ENCODE peak calls at places on chromosomes 6 and 20, in four cellular contexts. One of them, this sample, is unnamed.

GRCh38 chr6:12097791-12098190 is 85.7 kb downstream of the HIVEP1 start:
- DNase-seq in CD8-positive, alpha-beta T cell: no peak
- DNase-seq in germinal center: no peak
- DNase-seq in WTC11: no peak
- DNase-seq in this sample: no peak

GRCh38 chr6:155128971-155129370 is 133.9 kb downstream of the TIAM2 start:
- DNase-seq in germinal center: no peak
- DNase-seq in WTC11: no peak
- DNase-seq in CD8-positive, alpha-beta T cell: no peak
- DNase-seq in this sample: no peak

GRCh38 chr20:23419995-23420901 is 1.0 kb downstream of the NAPB start:
- DNase-seq in WTC11: no peak
- DNase-seq in CD8-positive, alpha-beta T cell: peak; percentile 27
- DNase-seq in germinal center: peak; percentile 50
- DNase-seq in this sample: peak; percentile 19

GRCh38 chr6:7912024-7912423 is 1.4 kb upstream of the TXNDC5 start:
- DNase-seq in CD8-positive, alpha-beta T cell: no peak
- DNase-seq in germinal center: no peak
- DNase-seq in WTC11: no peak
- DNase-seq in this sample: no peak

GRCh38 chr6:75922226-75922625 is 150.2 kb downstream of the IMPG1 start:
- DNase-seq in germinal center: no peak
- DNase-seq in CD8-positive, alpha-beta T cell: no peak
- DNase-seq in WTC11: no peak
- DNase-seq in this sample: no peak

GRCh38 chr6:129753422-129753821 is 43.4 kb upstream of the ARHGAP18 start:
- DNase-seq in WTC11: no peak
- DNase-seq in CD8-positive, alpha-beta T cell: no peak
- DNase-seq in germinal center: no peak
- DNase-seq in this sample: no peak

GRCh38 chr6:157804448-157805327 is 18.4 kb upstream of the SNX9 start:
- DNase-seq in WTC11: no peak
- DNase-seq in CD8-positive, alpha-beta T cell: no peak
- DNase-seq in germinal center: no peak
- DNase-seq in this sample: no peak

GRCh38 chr6:165662041-165662491 is 975 bp downstream of the PDE10A start:
- DNase-seq in WTC11: peak; percentile 40
- DNase-seq in CD8-positive, alpha-beta T cell: no peak
- DNase-seq in germinal center: no peak
- DNase-seq in this sample: no peak

GRCh38 chr6:1496092-1496491 is 106.7 kb downstream of the FOXF2 start:
- DNase-seq in germinal center: no peak
- DNase-seq in WTC11: no peak
- DNase-seq in CD8-positive, alpha-beta T cell: no peak
- DNase-seq in this sample: no peak

GRCh38 chr6:67112120-67112519 is 1405.1 kb upstream of the EYS start:
- DNase-seq in germinal center: no peak
- DNase-seq in CD8-positive, alpha-beta T cell: no peak
- DNase-seq in WTC11: no peak
- DNase-seq in this sample: no peak

GRCh38 chr6:97501875-97502274 is 218.9 kb upstream of the MMS22L start:
- DNase-seq in WTC11: no peak
- DNase-seq in CD8-positive, alpha-beta T cell: no peak
- DNase-seq in germinal center: no peak
- DNase-seq in this sample: no peak

GRCh38 chr20:52303281-52303950 is 111.8 kb upstream of the ZFP64 start:
- DNase-seq in germinal center: no peak
- DNase-seq in CD8-positive, alpha-beta T cell: no peak
- DNase-seq in WTC11: no peak
- DNase-seq in this sample: no peak

GRCh38 chr6:16496982-16497823 is 258.8 kb downstream of the GMPR start:
- DNase-seq in germinal center: no peak
- DNase-seq in WTC11: no peak
- DNase-seq in CD8-positive, alpha-beta T cell: no peak
- DNase-seq in this sample: no peak

GRCh38 chr20:63234693-63235398 is 859 bp upstream of the BIRC7 start:
- DNase-seq in germinal center: peak; percentile 29
- DNase-seq in WTC11: peak; percentile 82
- DNase-seq in CD8-positive, alpha-beta T cell: no peak
- DNase-seq in this sample: no peak